ENCODE peak calls at places on chromosome 9, in five cellular contexts. O is A549, H is HepG2, T is H1, Q is K562. K is an unnamed sample.

GRCh38 chr9:114417511-114417910 is 29.7 kb upstream of the AKNA start:
- DNase-seq in O (no peak), H (no peak), T (no peak), Q (no peak), K (no peak)

GRCh38 chr9:77587036-77587435 is 61.1 kb downstream of the GNA14 start:
- DNase-seq in O (no peak), H (no peak), T (no peak), Q (no peak), K (no peak)

GRCh38 chr9:122609810-122610209 is 4.7 kb upstream of the OR1Q1 start:
- DNase-seq in O (no peak), H (no peak), T (no peak), Q (no peak), K (no peak)

GRCh38 chr9:70079364-70080103 is 35.9 kb downstream of the MAMDC2 start:
- DNase-seq in O (no peak), H (no peak), T (no peak), Q (no peak), K (no peak)

GRCh38 chr9:116550728-116551436 is 136.2 kb upstream of the TRIM32 start:
- DNase-seq in O (no peak), H (no peak), T (no peak), Q (no peak), K (no peak)

GRCh38 chr9:133770076-133770777 is 32.1 kb upstream of the SARDH start:
- DNase-seq in O (no peak), H (no peak), T (no peak), Q (no peak), K (no peak)

GRCh38 chr9:89378541-89378940 is 60.2 kb downstream of the SECISBP2 start:
- DNase-seq in O (no peak), H (no peak), T (no peak), Q (no peak), K (no peak)

GRCh38 chr9:104028827-104029226 is 65.3 kb upstream of the SMC2 start:
- DNase-seq in O (no peak), H (no peak), T (no peak), Q (no peak), K (no peak)

GRCh38 chr9:124399323-124399962 is 15.8 kb downstream of the PSMB7 start:
- DNase-seq in O (no peak), H (no peak), T (no peak), Q (no peak), K (no peak)

GRCh38 chr9:93978498-93978897 is 23.3 kb upstream of the BARX1 start:
- DNase-seq in O (no peak), H (no peak), T (no peak), Q (no peak), K (no peak)

GRCh38 chr9:135248111-135248510 is 160.6 kb downstream of the OLFM1 start:
- DNase-seq in O (no peak), H (no peak), T (no peak), Q (no peak), K (no peak)

DNA sequence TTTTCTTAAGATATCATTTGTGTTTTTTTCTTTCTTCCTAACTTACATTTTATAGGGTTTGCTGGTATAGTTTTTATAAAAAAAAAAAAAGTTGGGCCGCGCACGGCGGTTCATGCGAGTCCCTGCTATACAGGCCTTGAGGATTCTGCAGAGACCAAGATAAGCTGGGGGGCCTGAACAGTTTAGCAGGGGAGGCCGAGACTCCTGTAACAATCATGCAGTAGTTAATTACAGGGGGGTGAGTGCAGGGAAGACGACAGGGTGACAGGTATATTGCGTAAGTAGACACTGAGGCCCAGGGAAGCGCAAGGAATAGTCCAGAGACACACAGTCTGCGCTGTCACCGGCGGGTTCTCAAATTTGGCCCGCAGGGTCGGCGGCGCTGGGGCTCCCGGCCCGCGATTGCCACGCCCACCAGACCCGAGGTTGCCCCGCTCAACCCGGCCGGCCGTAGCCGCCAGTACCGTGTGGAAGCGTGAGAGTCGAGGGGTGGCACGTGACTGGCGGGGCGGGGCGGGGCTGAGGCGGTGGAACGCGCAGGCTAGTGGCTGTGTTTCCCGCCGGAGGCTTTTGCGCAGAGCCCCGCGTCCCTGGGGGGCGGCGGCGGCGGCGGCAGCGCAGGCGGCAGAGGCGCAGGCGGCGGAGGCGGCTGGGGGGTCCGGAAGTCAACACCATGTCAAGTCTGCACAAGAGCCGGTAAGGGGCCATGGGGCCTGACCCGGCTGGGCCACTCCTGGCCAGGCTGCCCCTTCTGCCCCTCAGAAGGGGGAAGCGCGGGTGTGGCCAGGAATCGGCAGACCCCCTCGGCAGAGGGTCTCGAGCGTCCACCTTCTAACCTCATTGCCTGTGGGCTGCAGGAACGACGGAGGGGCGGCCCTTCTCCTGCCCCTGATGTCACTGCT is at the start of gene TBC1D13:
- DNase-seq in O (peak), H (peak), T (peak), Q (peak), K (peak)
- TF ChIP-seq POLR2A in O (peak), H (peak), T (peak), Q (peak), K (peak)

GRCh38 chr9:82491604-82492003 is 503.0 kb downstream of the SPATA31D1 start:
- DNase-seq in O (no peak), H (no peak), T (no peak), Q (no peak), K (no peak)

GRCh38 chr9:82488319-82488701 is 499.7 kb downstream of the SPATA31D1 start:
- DNase-seq in O (no peak), H (no peak), T (no peak), Q (no peak), K (no peak)

GRCh38 chr9:82490019-82490499 is 501.5 kb downstream of the SPATA31D1 start:
- DNase-seq in O (no peak), H (no peak), T (no peak), Q (no peak), K (no peak)

GRCh38 chr9:82488702-82489578 is 500.4 kb downstream of the SPATA31D1 start:
- DNase-seq in O (no peak), H (peak), T (no peak), Q (no peak), K (no peak)

GRCh38 chr9:82489579-82489915 is 501.0 kb downstream of the SPATA31D1 start:
- DNase-seq in O (no peak), H (no peak), T (no peak), Q (no peak), K (no peak)
- TF ChIP-seq JUN in O (no peak), H (no peak), T (no peak), Q (no peak), K (no peak)

GRCh38 chr9:108609227-108609894 is 246.4 kb downstream of the ACTL7B start:
- DNase-seq in O (no peak), H (no peak), T (no peak), Q (no peak), K (no peak)
- TF ChIP-seq POLR2A in O (no peak), H (no peak), T (no peak), Q (no peak), K (no peak)

DNA sequence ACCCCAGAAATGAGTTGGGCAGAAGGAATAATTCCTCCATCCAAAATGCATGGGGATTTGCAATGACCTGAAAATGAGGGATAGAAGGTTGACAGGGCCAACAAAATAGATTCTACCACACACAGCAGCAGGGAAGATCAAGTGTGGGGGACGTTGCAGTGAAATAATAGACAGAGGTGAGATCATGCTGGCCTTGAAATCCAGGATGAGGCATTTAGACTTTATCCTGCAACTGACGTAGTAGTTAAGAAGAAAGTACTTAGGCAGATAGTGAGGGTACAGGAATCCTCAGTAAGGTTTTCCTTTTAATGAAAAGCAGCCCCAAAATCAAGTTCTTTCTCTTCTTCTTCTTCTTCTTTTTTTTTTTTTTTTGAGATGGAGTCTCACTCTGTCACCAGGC is 31.6 kb upstream of the TGFBR1 start:
- DNase-seq in O (no peak), H (no peak), T (no peak), Q (no peak), K (no peak)
- TF ChIP-seq JUN in O (no peak), H (no peak), T (no peak), Q (no peak), K (no peak)

DNA sequence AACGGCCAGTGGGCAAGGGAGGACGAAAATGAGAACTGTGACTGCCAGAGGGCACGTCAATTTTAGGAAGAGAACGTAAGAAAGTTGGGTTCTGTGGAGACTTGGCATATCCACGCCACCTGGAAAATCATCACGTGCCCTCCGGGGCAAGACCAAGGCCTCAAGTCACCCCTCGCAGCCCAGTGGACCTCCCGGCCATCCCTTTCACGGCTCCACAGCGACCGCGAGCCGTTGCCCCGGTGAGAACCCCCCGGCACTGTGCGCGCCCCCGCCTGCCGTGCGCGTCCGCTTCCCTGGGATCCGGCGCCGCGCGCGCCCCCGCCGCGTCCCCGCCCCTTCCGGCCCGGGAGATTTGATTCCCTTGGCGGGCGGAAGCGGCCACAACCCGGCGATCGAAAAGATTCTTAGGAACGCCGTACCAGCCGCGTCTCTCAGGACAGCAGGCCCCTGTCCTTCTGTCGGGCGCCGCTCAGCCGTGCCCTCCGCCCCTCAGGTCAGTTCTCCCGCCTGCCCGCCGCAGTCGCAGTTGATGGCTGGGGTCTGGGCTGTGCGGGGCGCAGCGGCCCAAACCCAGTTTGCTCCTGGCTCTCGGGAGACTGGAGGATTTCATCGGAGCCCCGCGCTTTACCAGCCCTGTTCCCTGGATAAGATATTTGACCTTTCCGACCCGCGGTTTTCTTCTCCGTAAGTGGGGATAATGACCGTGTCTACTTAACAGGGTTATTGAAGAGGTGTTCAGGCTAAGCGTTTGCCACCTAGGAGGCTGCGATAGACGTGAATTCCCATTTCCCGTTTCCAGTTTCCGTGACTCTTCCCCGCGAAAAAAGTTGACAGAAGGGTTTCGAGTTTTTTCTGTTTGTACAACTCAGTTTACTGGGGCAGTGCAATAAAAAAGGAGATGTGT is at the start of gene MELK:
- DNase-seq in O (peak), H (peak), T (no peak), Q (peak), K (peak)
- TF ChIP-seq POLR2A in O (peak), H (peak), T (peak), Q (peak), K (peak)